ENCODE peak calls at places on chromosomes 12 and 14, in five cellular contexts. N is AG04449, D is nephron progenitor cell, B is activated gamma-delta T cell treated with Interleukin-2 at 50 U/mL for 16 hours, Z is GDM1. A is an unnamed sample.

GRCh38 chr12:47590771-47591368 is 115.0 kb downstream of the RPAP3 start:
- DNase-seq in Z (no peak), D (no peak), N (no peak), B (no peak), A (no peak)

GRCh38 chr14:63473194-63473788 is 69.9 kb downstream of the PPP2R5E start:
- DNase-seq in Z (no peak), N (no peak), D (no peak), B (no peak), A (no peak)

GRCh38 chr12:46886541-46887041 is 60.8 kb upstream of the SLC38A4 start:
- DNase-seq in B (no peak), N (peak), D (no peak), Z (no peak), A (no peak)

GRCh38 chr14:36996133-36996856 is 176.1 kb downstream of the SLC25A21 start:
- DNase-seq in D (no peak), N (no peak), Z (no peak), B (no peak), A (no peak)

GRCh38 chr12:106078358-106079025 is 60.3 kb downstream of the NUAK1 start:
- DNase-seq in B (no peak), Z (no peak), N (peak), D (no peak), A (no peak)

GRCh38 chr12:3304436-3305135 is 186.4 kb upstream of the PRMT8 start:
- DNase-seq in Z (no peak), N (peak), B (no peak), D (peak), A (no peak)

GRCh38 chr14:24307575-24308341 is at the start of gene CIDEB:
- DNase-seq in Z (peak), B (peak), D (peak), N (no peak), A (peak)

GRCh38 chr12:63997198-63997597 is 152.7 kb downstream of the SRGAP1 start:
- DNase-seq in D (no peak), B (no peak), Z (no peak), N (no peak), A (no peak)

GRCh38 chr12:51924551-51925399 is 17.5 kb downstream of the ACVRL1 start:
- DNase-seq in B (no peak), D (no peak), Z (no peak), N (no peak), A (no peak)

GRCh38 chr14:99136401-99136800 is 135.6 kb downstream of the BCL11B start:
- DNase-seq in Z (no peak), D (no peak), N (no peak), B (no peak), A (no peak)